ENCODE peak calls at places on chromosomes 3 and 15, in four cellular contexts. J, P, M and S are unnamed samples.

GRCh38 chr3:194450341-194450740 is 36.5 kb downstream of the ATP13A3 start:
- DNase-seq in M (no peak), P (no peak), J (no peak), S (no peak)

GRCh38 chr3:38316356-38317185 is 30.0 kb upstream of the XYLB start:
- DNase-seq in P (no peak), J (no peak), M (no peak), S (no peak)

GRCh38 chr3:148881286-148881685 is 16.2 kb downstream of the CPA3 start:
- DNase-seq in J (no peak), P (no peak), M (no peak), S (no peak)

GRCh38 chr3:194556086-194557056 is 69.6 kb upstream of the ATP13A3 start:
- DNase-seq in P (no peak), J (no peak), M (peak), S (no peak)

GRCh38 chr15:41796457-41796856 is 22.2 kb downstream of the MAPKBP1 start:
- DNase-seq in J (no peak), M (no peak), P (no peak), S (no peak)

GRCh38 chr3:123027292-123028232 is at the start of gene SEMA5B:
- DNase-seq in J (peak), M (peak), P (peak), S (no peak)

GRCh38 chr3:115825046-115825445 is 201.7 kb downstream of the GAP43 start:
- DNase-seq in P (no peak), M (no peak), J (no peak), S (no peak)

GRCh38 chr15:47673343-47673761 is 44.0 kb upstream of the SEMA6D start:
- DNase-seq in P (no peak), J (no peak), M (no peak), S (no peak)

GRCh38 chr15:60362318-60363023 is 35.3 kb downstream of the ANXA2 start:
- DNase-seq in P (no peak), M (no peak), J (peak), S (no peak)

GRCh38 chr3:157142315-157142714 is 17.6 kb downstream of the CCNL1 start:
- DNase-seq in J (no peak), P (no peak), M (no peak), S (no peak)

GRCh38 chr3:170410428-170411029 is 8.1 kb upstream of the CLDN11 start:
- DNase-seq in P (no peak), J (no peak), M (no peak), S (no peak)